ENCODE peak calls at places on chromosome 5, in four cellular contexts. One of them, this sample, is unnamed.
A peak's percentile ranks its signal among the peaks of the same experiment; 100 is the strongest.

GRCh38 chr5:1727571-1727970 is 72.1 kb downstream of the MRPL36 start:
- DNase-seq in IMR-90: no peak
- DNase-seq in PC-3: no peak
- DNase-seq in GM12865: no peak
- DNase-seq in this sample: peak; percentile 23

GRCh38 chr5:8829322-8830029 is 716.4 kb downstream of the SEMA5A start:
- DNase-seq in PC-3: peak; percentile 100
- DNase-seq in GM12865: no peak
- DNase-seq in IMR-90: peak; percentile 100
- DNase-seq in this sample: no peak

GRCh38 chr5:128684951-128685350 is 146.9 kb upstream of the FBN2 start:
- DNase-seq in PC-3: no peak
- DNase-seq in GM12865: no peak
- DNase-seq in IMR-90: peak; percentile 25
- DNase-seq in this sample: no peak

GRCh38 chr5:132385321-132386105 is 16.0 kb downstream of the SLC22A5 start:
- DNase-seq in IMR-90: peak; percentile 62
- DNase-seq in PC-3: peak; percentile 69
- DNase-seq in GM12865: peak; percentile 81
- DNase-seq in this sample: no peak

GRCh38 chr5:142357469-142358090 is 32.8 kb upstream of the SPRY4 start:
- DNase-seq in PC-3: no peak
- DNase-seq in GM12865: no peak
- DNase-seq in IMR-90: peak; percentile 10
- DNase-seq in this sample: no peak

GRCh38 chr5:76473676-76474075 is 70.6 kb downstream of the IQGAP2 start:
- DNase-seq in GM12865: peak; percentile 31
- DNase-seq in IMR-90: no peak
- DNase-seq in PC-3: no peak
- DNase-seq in this sample: no peak

GRCh38 chr5:916441-917293 is 24.0 kb downstream of the TRIP13 start:
- DNase-seq in IMR-90: peak; percentile 20
- DNase-seq in GM12865: no peak
- DNase-seq in PC-3: no peak
- DNase-seq in this sample: no peak

GRCh38 chr5:139246394-139246793 is 47.1 kb upstream of the MATR3 start:
- DNase-seq in GM12865: peak; percentile 22
- DNase-seq in PC-3: peak; percentile 31
- DNase-seq in IMR-90: peak; percentile 60
- DNase-seq in this sample: no peak

GRCh38 chr5:374631-375335 is 53.3 kb downstream of the AHRR start:
- DNase-seq in GM12865: no peak
- DNase-seq in IMR-90: no peak
- DNase-seq in PC-3: no peak
- DNase-seq in this sample: peak; percentile 44

GRCh38 chr5:151656311-151656710 is 30.4 kb downstream of the SPARC start:
- DNase-seq in PC-3: no peak
- DNase-seq in GM12865: no peak
- DNase-seq in IMR-90: no peak
- DNase-seq in this sample: no peak

GRCh38 chr5:107248065-107248695 is 422.6 kb downstream of the EFNA5 start:
- DNase-seq in IMR-90: peak; percentile 29
- DNase-seq in GM12865: peak; percentile 76
- DNase-seq in PC-3: peak; percentile 69
- DNase-seq in this sample: no peak

GRCh38 chr5:94174748-94175411 is 433.5 kb upstream of the POU5F2 start:
- DNase-seq in PC-3: peak; percentile 51
- DNase-seq in IMR-90: peak; percentile 69
- DNase-seq in GM12865: no peak
- DNase-seq in this sample: no peak

GRCh38 chr5:16578474-16578883 is 38.3 kb downstream of the RETREG1 start:
- DNase-seq in IMR-90: no peak
- DNase-seq in PC-3: no peak
- DNase-seq in GM12865: no peak
- DNase-seq in this sample: no peak

GRCh38 chr5:1110260-1110929 is 1.5 kb downstream of the SLC12A7 start:
- DNase-seq in IMR-90: no peak
- DNase-seq in PC-3: peak; percentile 10
- DNase-seq in GM12865: no peak
- DNase-seq in this sample: no peak

DNA sequence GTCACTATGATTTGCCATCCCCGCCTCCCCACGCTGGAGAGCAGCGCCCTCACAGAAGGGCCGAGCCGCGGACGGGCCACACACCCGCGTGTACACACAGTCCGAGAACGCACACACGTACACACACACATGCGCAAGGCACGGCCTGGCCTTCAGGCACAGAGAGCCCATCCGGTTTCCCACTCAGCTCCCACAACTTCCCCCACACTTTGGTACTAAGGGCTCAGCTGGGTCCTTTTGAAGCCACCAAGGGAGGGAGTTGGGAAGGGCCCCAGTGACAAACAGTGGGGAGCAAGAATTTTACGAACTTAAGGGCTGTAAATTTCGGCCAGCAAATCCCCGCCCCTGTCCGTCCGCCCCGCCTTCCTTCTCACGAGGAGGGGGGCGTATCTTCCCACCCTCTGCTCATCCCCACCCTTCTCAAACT is 133.3 kb upstream of the HAND1 start:
- DNase-seq in PC-3: no peak
- DNase-seq in GM12865: peak; percentile 21
- DNase-seq in IMR-90: peak; percentile 18
- DNase-seq in this sample: no peak
- H3K4me3 ChIP-seq in PC-3: peak overlapping the region; percentile 58
- H3K4me3 ChIP-seq in GM12865: peak overlapping the region; percentile 35
- H3K4me3 ChIP-seq in IMR-90: peak overlapping the region; percentile 1
- H3K4me3 ChIP-seq in this sample: peak overlapping the region; percentile 34

GRCh38 chr5:40397976-40398375 is 281.7 kb upstream of the PTGER4 start:
- DNase-seq in IMR-90: no peak
- DNase-seq in GM12865: no peak
- DNase-seq in PC-3: no peak
- DNase-seq in this sample: no peak

GRCh38 chr5:40394715-40395114 is 285.0 kb upstream of the PTGER4 start:
- DNase-seq in PC-3: no peak
- DNase-seq in GM12865: no peak
- DNase-seq in IMR-90: no peak
- DNase-seq in this sample: no peak

GRCh38 chr5:40396312-40396711 is 283.4 kb upstream of the PTGER4 start:
- DNase-seq in PC-3: no peak
- DNase-seq in IMR-90: no peak
- DNase-seq in GM12865: no peak
- DNase-seq in this sample: no peak

GRCh38 chr5:40391642-40392041 is 288.1 kb upstream of the PTGER4 start:
- DNase-seq in GM12865: no peak
- DNase-seq in PC-3: no peak
- DNase-seq in IMR-90: no peak
- DNase-seq in this sample: no peak

DNA sequence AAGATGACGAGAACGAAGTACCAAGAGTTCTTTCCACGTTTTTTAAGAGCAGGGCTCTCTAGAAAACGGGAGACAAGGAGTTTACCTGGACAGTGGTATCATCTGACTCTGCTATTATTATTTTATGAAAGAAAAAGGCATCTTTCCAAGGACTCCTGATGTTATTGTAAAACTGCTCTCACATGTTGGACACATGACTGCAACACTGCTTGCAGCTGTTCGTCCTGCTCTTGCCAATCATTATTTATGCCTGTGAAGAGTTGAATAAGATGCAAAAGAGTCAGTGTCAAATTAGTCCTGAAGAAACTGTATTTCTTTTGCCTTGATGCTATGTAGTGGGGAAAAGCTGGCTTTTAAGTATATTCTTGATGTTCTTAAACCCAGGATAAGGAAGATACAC is 284.5 kb upstream of the PTGER4 start:
- DNase-seq in PC-3: no peak
- DNase-seq in IMR-90: no peak
- DNase-seq in GM12865: no peak
- DNase-seq in this sample: no peak
- TF ChIP-seq CTCF in PC-3: no peak
- TF ChIP-seq CTCF in IMR-90: no peak
- TF ChIP-seq CTCF in GM12865: no peak
- TF ChIP-seq CTCF in this sample: no peak

GRCh38 chr5:73446631-73447233 is 1.8 kb downstream of the FOXD1 start:
- DNase-seq in IMR-90: no peak
- DNase-seq in PC-3: peak; percentile 16
- DNase-seq in GM12865: no peak
- DNase-seq in this sample: no peak

GRCh38 chr5:73448451-73449136 is at the start of gene FOXD1:
- DNase-seq in GM12865: peak; percentile 72
- DNase-seq in IMR-90: peak; percentile 97
- DNase-seq in PC-3: peak; percentile 83
- DNase-seq in this sample: no peak

GRCh38 chr5:73447234-73448071 is 1.1 kb downstream of the FOXD1 start:
- DNase-seq in PC-3: peak; percentile 38
- DNase-seq in IMR-90: peak; percentile 75
- DNase-seq in GM12865: peak; percentile 47
- DNase-seq in this sample: no peak

GRCh38 chr5:73450041-73450598 is 1.5 kb upstream of the FOXD1 start:
- DNase-seq in GM12865: no peak
- DNase-seq in IMR-90: no peak
- DNase-seq in PC-3: no peak
- DNase-seq in this sample: no peak

DNA sequence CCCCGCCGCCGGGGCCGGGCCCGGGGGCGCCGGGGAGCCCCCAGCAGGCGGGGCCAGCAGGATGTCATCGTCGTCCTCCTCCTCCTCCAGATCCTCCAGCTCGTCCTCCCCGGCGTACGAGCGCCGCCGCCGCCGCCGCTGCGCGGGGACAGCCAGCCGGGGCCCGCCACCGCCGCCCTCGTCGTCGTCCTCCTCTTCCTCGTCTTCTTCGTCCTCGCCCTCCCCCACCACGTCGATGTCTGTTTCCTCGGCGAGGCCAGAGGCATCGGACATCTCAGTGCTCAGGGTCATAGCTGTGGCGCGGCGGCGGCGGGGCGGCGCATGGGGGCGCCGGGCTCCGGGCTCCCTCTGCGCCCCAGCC is 525 bp downstream of the FOXD1 start:
- DNase-seq in GM12865: peak; percentile 12
- DNase-seq in PC-3: no peak
- DNase-seq in IMR-90: no peak
- DNase-seq in this sample: no peak
- H3K4me3 ChIP-seq in GM12865: peak overlapping the region; percentile 48
- H3K4me3 ChIP-seq in PC-3: peak overlapping the region; percentile 78
- H3K4me3 ChIP-seq in IMR-90: peak overlapping the region; percentile 94
- H3K4me3 ChIP-seq in this sample: peak overlapping the region; percentile 26

GRCh38 chr5:153885166-153885565 is 153.5 kb downstream of the FAM114A2 start:
- DNase-seq in IMR-90: no peak
- DNase-seq in PC-3: no peak
- DNase-seq in GM12865: no peak
- DNase-seq in this sample: no peak
- TF ChIP-seq CTCF in IMR-90: no peak
- TF ChIP-seq CTCF in PC-3: no peak
- TF ChIP-seq CTCF in GM12865: no peak
- TF ChIP-seq CTCF in this sample: no peak

DNA sequence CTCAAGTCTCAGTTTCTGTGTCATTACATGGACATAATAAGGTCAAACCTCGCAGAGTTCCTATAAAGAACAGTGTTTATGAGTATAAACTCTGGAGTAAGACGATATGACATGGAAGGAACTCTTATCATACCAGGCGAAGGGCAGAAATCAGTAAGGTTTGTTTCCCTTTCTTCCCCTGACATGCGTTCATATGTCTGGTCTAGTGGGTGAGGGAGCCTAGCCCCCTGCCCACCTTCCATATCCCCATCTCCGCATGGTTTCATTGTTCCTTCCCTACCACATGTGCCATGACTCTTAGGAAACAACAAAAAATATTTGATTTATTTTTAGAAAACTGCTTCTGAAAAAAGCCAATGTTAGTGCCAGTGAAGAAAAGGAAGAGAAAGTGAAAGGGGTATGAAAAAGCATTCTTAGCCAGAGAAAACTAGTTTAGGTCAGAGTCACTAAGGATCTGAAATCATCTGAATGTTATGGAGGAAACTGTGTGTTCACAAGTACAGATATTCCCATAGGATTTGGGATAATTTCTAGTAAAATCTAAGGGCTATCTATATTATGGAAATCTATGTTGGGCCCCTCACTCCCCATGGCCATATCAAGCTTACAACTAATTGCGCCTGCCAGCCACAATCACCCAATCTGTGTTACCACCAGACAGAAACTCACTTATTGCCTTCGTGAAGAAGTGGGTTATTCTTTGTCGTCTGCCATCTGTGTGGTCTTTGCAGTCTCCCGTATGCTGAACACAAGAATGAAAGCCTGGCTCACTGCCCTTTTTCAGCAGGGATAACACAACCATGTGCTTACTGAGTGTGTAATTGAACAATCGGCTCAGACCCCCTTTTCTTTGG is 19.9 kb upstream of the HMHB1 start:
- DNase-seq in GM12865: peak; percentile 31
- DNase-seq in IMR-90: no peak
- DNase-seq in PC-3: no peak
- DNase-seq in this sample: no peak
- H3K4me3 ChIP-seq in GM12865: peak overlapping the region; percentile 34
- H3K4me3 ChIP-seq in IMR-90: no peak overlapping the region
- H3K4me3 ChIP-seq in PC-3: no peak overlapping the region
- H3K4me3 ChIP-seq in this sample: no peak overlapping the region

GRCh38 chr5:66223637-66224036 is 79.5 kb downstream of the SREK1 start:
- DNase-seq in PC-3: peak; percentile 33
- DNase-seq in GM12865: peak; percentile 19
- DNase-seq in IMR-90: no peak
- DNase-seq in this sample: no peak
- TF ChIP-seq CTCF in PC-3: peak; percentile 56
- TF ChIP-seq CTCF in GM12865: peak; percentile 31
- TF ChIP-seq CTCF in IMR-90: peak; percentile 35
- TF ChIP-seq CTCF in this sample: no peak

DNA sequence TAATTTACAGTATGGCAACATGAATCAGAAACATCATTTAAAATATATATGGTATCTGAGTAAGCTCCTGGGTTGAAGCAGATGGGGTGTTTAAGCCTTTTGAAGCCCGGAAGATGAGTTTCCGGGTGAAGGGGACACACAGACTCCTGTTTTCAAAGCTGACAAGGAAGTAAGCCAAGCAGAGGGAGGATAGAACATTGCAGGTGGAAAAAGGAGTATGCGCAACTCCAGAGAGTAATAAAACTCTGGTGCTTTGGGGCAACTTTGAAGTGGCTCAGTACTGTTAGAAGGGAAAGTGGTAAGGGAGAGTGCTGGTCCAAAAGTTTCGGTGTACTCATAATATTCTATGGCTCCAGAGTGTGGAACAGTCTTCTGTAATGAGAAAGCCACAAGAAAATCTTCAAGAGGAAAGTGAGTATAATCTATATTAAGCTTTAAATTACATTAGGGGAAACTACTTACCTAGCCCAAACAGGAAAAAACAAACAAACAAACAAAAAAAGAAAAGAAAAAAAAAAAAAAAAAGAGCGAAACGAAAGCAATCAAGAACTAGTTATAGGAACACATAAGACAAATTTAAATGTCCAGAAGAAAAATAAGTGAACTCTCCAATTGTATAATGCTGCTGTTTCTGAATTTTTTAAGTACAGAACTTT is 2.3 kb upstream of the ST8SIA4 start:
- DNase-seq in PC-3: no peak
- DNase-seq in GM12865: peak; percentile 67
- DNase-seq in IMR-90: no peak
- DNase-seq in this sample: no peak
- H3K4me3 ChIP-seq in PC-3: no peak overlapping the region
- H3K4me3 ChIP-seq in GM12865: peak overlapping the region; percentile 79
- H3K4me3 ChIP-seq in IMR-90: no peak overlapping the region
- H3K4me3 ChIP-seq in this sample: no peak overlapping the region

This sample was measured in right atrium auricular region.